ENCODE peak calls at places on chromosome 11, in six cellular contexts. One of them, this sample, is unnamed.

GRCh38 chr11:65708451-65708850 is 3.6 kb upstream of the KAT5 start:
- DNase-seq in HTR-8/SVneo: no peak
- DNase-seq in HT1080: no peak
- DNase-seq in HFF-Myc: no peak
- DNase-seq in endothelial cell: no peak
- DNase-seq in H1: no peak
- DNase-seq in this sample: no peak

GRCh38 chr11:20060647-20061205 is 99.5 kb downstream of the DBX1 start:
- DNase-seq in H1: no peak
- DNase-seq in endothelial cell: no peak
- DNase-seq in HFF-Myc: no peak
- DNase-seq in HTR-8/SVneo: no peak
- DNase-seq in HT1080: no peak
- DNase-seq in this sample: no peak

GRCh38 chr11:68682531-68682931 is 1.8 kb upstream of the GAL start:
- DNase-seq in H1: no peak
- DNase-seq in HTR-8/SVneo: no peak
- DNase-seq in HT1080: no peak
- DNase-seq in HFF-Myc: no peak
- DNase-seq in endothelial cell: no peak
- DNase-seq in this sample: no peak

GRCh38 chr11:46913484-46913883 is 4.9 kb downstream of the LRP4 start:
- DNase-seq in HT1080: no peak
- DNase-seq in HFF-Myc: no peak
- DNase-seq in endothelial cell: no peak
- DNase-seq in H1: no peak
- DNase-seq in HTR-8/SVneo: no peak
- DNase-seq in this sample: no peak

GRCh38 chr11:41121600-41121999 is 337.9 kb downstream of the LRRC4C start:
- DNase-seq in HT1080: no peak
- DNase-seq in endothelial cell: no peak
- DNase-seq in HFF-Myc: no peak
- DNase-seq in HTR-8/SVneo: no peak
- DNase-seq in H1: no peak
- DNase-seq in this sample: no peak

GRCh38 chr11:134578807-134579708 is 167.0 kb upstream of the B3GAT1 start:
- DNase-seq in H1: no peak
- DNase-seq in endothelial cell: peak
- DNase-seq in HTR-8/SVneo: no peak
- DNase-seq in HFF-Myc: no peak
- DNase-seq in HT1080: no peak
- DNase-seq in this sample: no peak

GRCh38 chr11:9002920-9003572 is 755 bp downstream of the NRIP3 start:
- DNase-seq in HTR-8/SVneo: no peak
- DNase-seq in HT1080: peak
- DNase-seq in H1: no peak
- DNase-seq in HFF-Myc: no peak
- DNase-seq in endothelial cell: no peak
- DNase-seq in this sample: no peak

GRCh38 chr11:1310772-1311468 is 1.5 kb upstream of the TOLLIP start:
- DNase-seq in endothelial cell: no peak
- DNase-seq in HTR-8/SVneo: no peak
- DNase-seq in H1: no peak
- DNase-seq in HT1080: no peak
- DNase-seq in HFF-Myc: no peak
- DNase-seq in this sample: no peak

GRCh38 chr11:72048718-72049460 is 31.5 kb downstream of the NUMA1 start:
- DNase-seq in endothelial cell: no peak
- DNase-seq in H1: no peak
- DNase-seq in HTR-8/SVneo: no peak
- DNase-seq in HFF-Myc: no peak
- DNase-seq in HT1080: no peak
- DNase-seq in this sample: no peak

GRCh38 chr11:26579683-26580082 is 7.6 kb upstream of the MUC15 start:
- DNase-seq in H1: no peak
- DNase-seq in HTR-8/SVneo: no peak
- DNase-seq in HT1080: no peak
- DNase-seq in HFF-Myc: no peak
- DNase-seq in endothelial cell: no peak
- DNase-seq in this sample: no peak

GRCh38 chr11:72370201-72370600 is 64.1 kb downstream of the CLPB start:
- DNase-seq in HT1080: no peak
- DNase-seq in H1: no peak
- DNase-seq in endothelial cell: no peak
- DNase-seq in HTR-8/SVneo: no peak
- DNase-seq in HFF-Myc: no peak
- DNase-seq in this sample: no peak

GRCh38 chr11:69229521-69229920 is 64.4 kb upstream of the MYEOV start:
- DNase-seq in H1: no peak
- DNase-seq in HT1080: no peak
- DNase-seq in HTR-8/SVneo: no peak
- DNase-seq in endothelial cell: no peak
- DNase-seq in HFF-Myc: no peak
- DNase-seq in this sample: no peak

GRCh38 chr11:84780689-84781293 is 846.4 kb downstream of the DLG2 start:
- DNase-seq in H1: no peak
- DNase-seq in HFF-Myc: no peak
- DNase-seq in HT1080: peak
- DNase-seq in endothelial cell: no peak
- DNase-seq in HTR-8/SVneo: no peak
- DNase-seq in this sample: no peak

GRCh38 chr11:61295596-61295926 is 445 bp upstream of the VWCE start:
- DNase-seq in HT1080: no peak
- DNase-seq in HTR-8/SVneo: no peak
- DNase-seq in HFF-Myc: no peak
- DNase-seq in endothelial cell: no peak
- DNase-seq in H1: no peak
- DNase-seq in this sample: no peak

GRCh38 chr11:79045018-79045787 is 395.6 kb downstream of the TENM4 start:
- DNase-seq in HFF-Myc: no peak
- DNase-seq in HT1080: no peak
- DNase-seq in HTR-8/SVneo: no peak
- DNase-seq in endothelial cell: no peak
- DNase-seq in H1: no peak
- DNase-seq in this sample: no peak

GRCh38 chr11:134464981-134465730 is 53.1 kb upstream of the B3GAT1 start:
- DNase-seq in HT1080: no peak
- DNase-seq in H1: no peak
- DNase-seq in endothelial cell: no peak
- DNase-seq in HFF-Myc: no peak
- DNase-seq in HTR-8/SVneo: no peak
- DNase-seq in this sample: no peak

GRCh38 chr11:26442131-26442530 is 110.2 kb downstream of the ANO3 start:
- DNase-seq in endothelial cell: no peak
- DNase-seq in HFF-Myc: peak
- DNase-seq in H1: no peak
- DNase-seq in HTR-8/SVneo: no peak
- DNase-seq in HT1080: peak
- DNase-seq in this sample: no peak

GRCh38 chr11:59865031-59865430 is 1.3 kb downstream of the TCN1 start:
- DNase-seq in HT1080: peak
- DNase-seq in HFF-Myc: no peak
- DNase-seq in endothelial cell: no peak
- DNase-seq in H1: no peak
- DNase-seq in HTR-8/SVneo: no peak
- DNase-seq in this sample: no peak

GRCh38 chr11:112227002-112227401 is 774 bp downstream of the PTS start:
- DNase-seq in H1: no peak
- DNase-seq in HFF-Myc: no peak
- DNase-seq in endothelial cell: no peak
- DNase-seq in HTR-8/SVneo: peak
- DNase-seq in HT1080: peak
- DNase-seq in this sample: no peak

GRCh38 chr11:12087075-12087775 is 23.2 kb upstream of the MICAL2 start:
- DNase-seq in HT1080: peak
- DNase-seq in H1: no peak
- DNase-seq in HTR-8/SVneo: no peak
- DNase-seq in endothelial cell: no peak
- DNase-seq in HFF-Myc: no peak
- DNase-seq in this sample: no peak

GRCh38 chr11:12508151-12508740 is 130.9 kb downstream of the PARVA start:
- DNase-seq in endothelial cell: no peak
- DNase-seq in HT1080: no peak
- DNase-seq in H1: no peak
- DNase-seq in HFF-Myc: peak
- DNase-seq in HTR-8/SVneo: no peak
- DNase-seq in this sample: no peak

GRCh38 chr11:111727431-111727830 is 38.8 kb downstream of the PPP2R1B start:
- DNase-seq in H1: no peak
- DNase-seq in endothelial cell: no peak
- DNase-seq in HFF-Myc: no peak
- DNase-seq in HT1080: no peak
- DNase-seq in HTR-8/SVneo: no peak
- DNase-seq in this sample: no peak

GRCh38 chr11:104650234-104650633 is 248.0 kb downstream of the CASP12 start:
- DNase-seq in HFF-Myc: no peak
- DNase-seq in endothelial cell: no peak
- DNase-seq in HTR-8/SVneo: no peak
- DNase-seq in HT1080: peak
- DNase-seq in H1: no peak
- DNase-seq in this sample: no peak

GRCh38 chr11:93737904-93738612 is 3.2 kb downstream of the TAF1D start:
- DNase-seq in endothelial cell: no peak
- DNase-seq in H1: no peak
- DNase-seq in HFF-Myc: no peak
- DNase-seq in HT1080: peak
- DNase-seq in HTR-8/SVneo: no peak
- DNase-seq in this sample: no peak

GRCh38 chr11:78715639-78716311 is 141.1 kb upstream of the NARS2 start:
- DNase-seq in endothelial cell: peak
- DNase-seq in HTR-8/SVneo: peak
- DNase-seq in H1: peak
- DNase-seq in HFF-Myc: peak
- DNase-seq in HT1080: peak
- DNase-seq in this sample: peak

GRCh38 chr11:1847941-1848639 is 4.8 kb upstream of the LSP1 start:
- DNase-seq in H1: no peak
- DNase-seq in endothelial cell: no peak
- DNase-seq in HTR-8/SVneo: no peak
- DNase-seq in HT1080: no peak
- DNase-seq in HFF-Myc: no peak
- DNase-seq in this sample: no peak

GRCh38 chr11:57680552-57680874 is 12.6 kb downstream of the ZDHHC5 start:
- DNase-seq in HTR-8/SVneo: no peak
- DNase-seq in endothelial cell: no peak
- DNase-seq in HFF-Myc: no peak
- DNase-seq in H1: no peak
- DNase-seq in HT1080: peak
- DNase-seq in this sample: no peak

GRCh38 chr11:120208777-120209176 is 2.1 kb upstream of the OAF start:
- DNase-seq in HT1080: peak
- DNase-seq in endothelial cell: no peak
- DNase-seq in H1: no peak
- DNase-seq in HFF-Myc: peak
- DNase-seq in HTR-8/SVneo: no peak
- DNase-seq in this sample: no peak

GRCh38 chr11:27505781-27506180 is 788 bp downstream of the LIN7C start:
- DNase-seq in endothelial cell: no peak
- DNase-seq in H1: no peak
- DNase-seq in HT1080: peak
- DNase-seq in HTR-8/SVneo: no peak
- DNase-seq in HFF-Myc: no peak
- DNase-seq in this sample: no peak

GRCh38 chr11:646214-646613 is 9.1 kb downstream of the DRD4 start:
- DNase-seq in HFF-Myc: no peak
- DNase-seq in endothelial cell: no peak
- DNase-seq in HT1080: no peak
- DNase-seq in H1: no peak
- DNase-seq in HTR-8/SVneo: no peak
- DNase-seq in this sample: no peak

GRCh38 chr11:12185914-12186313 is 75.5 kb downstream of the MICAL2 start:
- DNase-seq in HT1080: peak
- DNase-seq in HTR-8/SVneo: no peak
- DNase-seq in H1: no peak
- DNase-seq in HFF-Myc: no peak
- DNase-seq in endothelial cell: no peak
- DNase-seq in this sample: no peak

GRCh38 chr11:119204066-119204465 is 2.1 kb upstream of the CBL start:
- DNase-seq in HTR-8/SVneo: no peak
- DNase-seq in H1: no peak
- DNase-seq in HT1080: no peak
- DNase-seq in endothelial cell: no peak
- DNase-seq in HFF-Myc: no peak
- DNase-seq in this sample: no peak

GRCh38 chr11:121451982-121452608 is at the start of gene SORL1:
- DNase-seq in HFF-Myc: no peak
- DNase-seq in H1: peak
- DNase-seq in HT1080: peak
- DNase-seq in endothelial cell: peak
- DNase-seq in HTR-8/SVneo: peak
- DNase-seq in this sample: no peak

This sample was measured in GM18507.